ENCODE peak calls at places on chromosomes 3 and 15, in four cellular contexts. One of them, this sample, is unnamed.
A peak's percentile ranks its signal among the peaks of the same experiment; 100 is the strongest.

GRCh38 chr15:49492834-49493233 is 69.8 kb downstream of the FGF7 start:
- DNase-seq in germinal center: no peak
- DNase-seq in RWPE1: peak; percentile 22
- DNase-seq in ELF-1: no peak
- DNase-seq in this sample: no peak

GRCh38 chr3:161266731-161267150 is 45.6 kb downstream of the NMD3 start:
- DNase-seq in germinal center: no peak
- DNase-seq in RWPE1: peak; percentile 27
- DNase-seq in ELF-1: no peak
- DNase-seq in this sample: no peak

GRCh38 chr3:14429237-14429636 is 26.8 kb downstream of the SLC6A6 start:
- DNase-seq in germinal center: no peak
- DNase-seq in RWPE1: no peak
- DNase-seq in ELF-1: no peak
- DNase-seq in this sample: peak; percentile 72

GRCh38 chr15:40103124-40103858 is 5.4 kb downstream of the BMF start:
- DNase-seq in germinal center: no peak
- DNase-seq in RWPE1: peak; percentile 98
- DNase-seq in ELF-1: peak; percentile 92
- DNase-seq in this sample: peak; percentile 83

GRCh38 chr3:113234688-113235260 is 23.4 kb downstream of the BOC start:
- DNase-seq in germinal center: no peak
- DNase-seq in RWPE1: no peak
- DNase-seq in ELF-1: peak; percentile 33
- DNase-seq in this sample: no peak

GRCh38 chr15:37046876-37047614 is 53.3 kb downstream of the MEIS2 start:
- DNase-seq in germinal center: no peak
- DNase-seq in RWPE1: peak; percentile 22
- DNase-seq in ELF-1: peak; percentile 67
- DNase-seq in this sample: no peak

GRCh38 chr3:131038326-131038725 is 11.6 kb downstream of the NEK11 start:
- DNase-seq in germinal center: no peak
- DNase-seq in RWPE1: no peak
- DNase-seq in ELF-1: no peak
- DNase-seq in this sample: no peak

GRCh38 chr3:127791221-127791913 is 30.9 kb downstream of the MGLL start:
- DNase-seq in germinal center: peak; percentile 57
- DNase-seq in RWPE1: peak; percentile 34
- DNase-seq in ELF-1: peak; percentile 81
- DNase-seq in this sample: no peak

GRCh38 chr3:146889616-146890015 is 284.5 kb upstream of the PLSCR5 start:
- DNase-seq in germinal center: no peak
- DNase-seq in RWPE1: no peak
- DNase-seq in ELF-1: no peak
- DNase-seq in this sample: no peak

GRCh38 chr3:11118181-11118682 is 36.1 kb upstream of the HRH1 start:
- DNase-seq in germinal center: no peak
- DNase-seq in RWPE1: no peak
- DNase-seq in ELF-1: no peak
- DNase-seq in this sample: peak; percentile 22

GRCh38 chr3:98596902-98597500 is 3.6 kb upstream of the CPOX start:
- DNase-seq in germinal center: peak; percentile 43
- DNase-seq in RWPE1: peak; percentile 32
- DNase-seq in ELF-1: no peak
- DNase-seq in this sample: no peak

GRCh38 chr3:56323986-56324420 is 144.3 kb downstream of the ERC2 start:
- DNase-seq in germinal center: no peak
- DNase-seq in RWPE1: peak; percentile 8
- DNase-seq in ELF-1: peak; percentile 48
- DNase-seq in this sample: peak; percentile 16

GRCh38 chr15:33393552-33393951 is 82.8 kb downstream of the RYR3 start:
- DNase-seq in germinal center: no peak
- DNase-seq in RWPE1: no peak
- DNase-seq in ELF-1: no peak
- DNase-seq in this sample: no peak

GRCh38 chr3:69088033-69088432 is 3.3 kb downstream of the ARL6IP5 start:
- DNase-seq in germinal center: no peak
- DNase-seq in RWPE1: peak; percentile 8
- DNase-seq in ELF-1: peak; percentile 11
- DNase-seq in this sample: no peak

GRCh38 chr3:52523386-52524257 is 10.0 kb downstream of the NT5DC2 start:
- DNase-seq in germinal center: no peak
- DNase-seq in RWPE1: no peak
- DNase-seq in ELF-1: no peak
- DNase-seq in this sample: no peak

GRCh38 chr3:20071182-20071581 is 30.9 kb downstream of the KAT2B start:
- DNase-seq in germinal center: no peak
- DNase-seq in RWPE1: no peak
- DNase-seq in ELF-1: no peak
- DNase-seq in this sample: no peak

GRCh38 chr3:123783811-123784210 is 100.3 kb downstream of the MYLK start:
- DNase-seq in germinal center: no peak
- DNase-seq in RWPE1: no peak
- DNase-seq in ELF-1: no peak
- DNase-seq in this sample: no peak

GRCh38 chr15:85154061-85154460 is 172.4 kb downstream of the PDE8A start:
- DNase-seq in germinal center: no peak
- DNase-seq in RWPE1: no peak
- DNase-seq in ELF-1: peak; percentile 33
- DNase-seq in this sample: no peak

GRCh38 chr3:141405581-141405980 is 37.3 kb downstream of the ZBTB38 start:
- DNase-seq in germinal center: no peak
- DNase-seq in RWPE1: no peak
- DNase-seq in ELF-1: no peak
- DNase-seq in this sample: no peak

GRCh38 chr3:111299070-111299672 is 227.6 kb downstream of the NECTIN3 start:
- DNase-seq in germinal center: no peak
- DNase-seq in RWPE1: no peak
- DNase-seq in ELF-1: peak; percentile 17
- DNase-seq in this sample: no peak

GRCh38 chr3:195769551-195769950 is 42.2 kb downstream of the MUC4 start:
- DNase-seq in germinal center: no peak
- DNase-seq in RWPE1: no peak
- DNase-seq in ELF-1: no peak
- DNase-seq in this sample: no peak

GRCh38 chr3:23720885-23721284 is 84.9 kb upstream of the UBE2E1 start:
- DNase-seq in germinal center: no peak
- DNase-seq in RWPE1: no peak
- DNase-seq in ELF-1: no peak
- DNase-seq in this sample: no peak

GRCh38 chr15:82554351-82554750 is 14.1 kb upstream of the RPS17 start:
- DNase-seq in germinal center: no peak
- DNase-seq in RWPE1: no peak
- DNase-seq in ELF-1: no peak
- DNase-seq in this sample: peak; percentile 36

GRCh38 chr3:28286595-28286994 is 45.2 kb downstream of the CMC1 start:
- DNase-seq in germinal center: peak; percentile 23
- DNase-seq in RWPE1: peak; percentile 22
- DNase-seq in ELF-1: no peak
- DNase-seq in this sample: peak; percentile 32

GRCh38 chr3:149120051-149120972 is 9.1 kb upstream of the HPS3 start:
- DNase-seq in germinal center: peak; percentile 61
- DNase-seq in RWPE1: peak; percentile 64
- DNase-seq in ELF-1: peak; percentile 18
- DNase-seq in this sample: peak; percentile 77

GRCh38 chr3:58874795-58875194 is 175.0 kb downstream of the CFAP20DC start:
- DNase-seq in germinal center: no peak
- DNase-seq in RWPE1: peak; percentile 77
- DNase-seq in ELF-1: no peak
- DNase-seq in this sample: no peak

GRCh38 chr15:74378853-74379252 is 11.4 kb upstream of the CYP11A1 start:
- DNase-seq in germinal center: no peak
- DNase-seq in RWPE1: no peak
- DNase-seq in ELF-1: peak; percentile 93
- DNase-seq in this sample: no peak

GRCh38 chr3:153706706-153707105 is 414.5 kb upstream of the ARHGEF26 start:
- DNase-seq in germinal center: no peak
- DNase-seq in RWPE1: no peak
- DNase-seq in ELF-1: no peak
- DNase-seq in this sample: no peak

GRCh38 chr3:188904670-188905069 is 267.1 kb upstream of the TPRG1 start:
- DNase-seq in germinal center: no peak
- DNase-seq in RWPE1: no peak
- DNase-seq in ELF-1: no peak
- DNase-seq in this sample: no peak

GRCh38 chr15:60557157-60557556 is 78.2 kb upstream of the ICE2 start:
- DNase-seq in germinal center: no peak
- DNase-seq in RWPE1: no peak
- DNase-seq in ELF-1: no peak
- DNase-seq in this sample: no peak

GRCh38 chr3:4714045-4714444 is 220.9 kb downstream of the ITPR1 start:
- DNase-seq in germinal center: no peak
- DNase-seq in RWPE1: no peak
- DNase-seq in ELF-1: no peak
- DNase-seq in this sample: no peak

GRCh38 chr3:72890166-72890925 is 2.5 kb downstream of the GXYLT2 start:
- DNase-seq in germinal center: no peak
- DNase-seq in RWPE1: no peak
- DNase-seq in ELF-1: no peak
- DNase-seq in this sample: no peak

GRCh38 chr15:74902295-74903075 is 4.2 kb downstream of the FAM219B start:
- DNase-seq in germinal center: no peak
- DNase-seq in RWPE1: no peak
- DNase-seq in ELF-1: no peak
- DNase-seq in this sample: no peak